ENCODE peak calls at places on chromosomes 2 and 18, in seven cellular contexts. M is uterus, L is HCT116, C is adrenal gland, A is A549, O is stomach, F is Peyer's patch. D is an unnamed sample.
A peak's percentile ranks its signal among the peaks of the same experiment; 100 is the strongest.

GRCh38 chr18:35141567-35142269 is 99.1 kb upstream of the ZNF397 start:
- DNase-seq in L (no peak), M (no peak), A (no peak), C (no peak), O (no peak), F (no peak), D (no peak)

GRCh38 chr2:72722492-72723090 is 103.2 kb downstream of the EXOC6B start:
- DNase-seq in C (no peak), F (no peak), A (no peak), L (no peak), M (no peak), O (no peak), D (no peak)

GRCh38 chr18:72692086-72692485 is 147.9 kb upstream of the CBLN2 start:
- DNase-seq in A (no peak), L (no peak), O (no peak), M (no peak), C (no peak), F (no peak), D (no peak)

GRCh38 chr18:46207985-46208384 is 103.8 kb downstream of the HAUS1 start:
- DNase-seq in O (no peak), F (no peak), A (no peak), L (no peak), M (no peak), C (no peak), D (no peak)

GRCh38 chr2:32768387-32769174 is 140.7 kb downstream of the TTC27 start:
- DNase-seq in O (no peak), A (no peak), C (no peak), L (no peak), F (no peak), M (no peak), D (no peak)

GRCh38 chr2:158725496-158725895 is 69.6 kb upstream of the DAPL1 start:
- DNase-seq in F (no peak), A (no peak), O (no peak), C (no peak), L (no peak), M (no peak), D (peak; percentile 83)

GRCh38 chr2:234792566-234792965 is 159.3 kb upstream of the SH3BP4 start:
- DNase-seq in M (no peak), F (no peak), A (no peak), L (no peak), C (no peak), O (no peak), D (peak; percentile 74)

GRCh38 chr2:59223737-59224136 is 982.6 kb upstream of the FANCL start:
- DNase-seq in O (no peak), A (no peak), C (no peak), M (no peak), F (no peak), L (no peak), D (no peak)

GRCh38 chr2:120738786-120739771 is 3.4 kb downstream of the GLI2 start:
- DNase-seq in L (no peak), M (no peak), F (no peak), A (no peak), C (peak; percentile 41), O (peak; percentile 57), D (peak; percentile 83)

GRCh38 chr18:66495844-66496243 is 108.0 kb downstream of the CDH19 start:
- DNase-seq in O (peak; percentile 33), L (no peak), F (no peak), C (peak; percentile 62), A (no peak), M (no peak), D (no peak)

GRCh38 chr2:176565641-176566323 is 296.5 kb downstream of the MTX2 start:
- DNase-seq in L (no peak), C (peak; percentile 62), M (peak; percentile 58), A (no peak), F (no peak), O (no peak), D (no peak)

GRCh38 chr2:211068108-211068780 is 511.8 kb downstream of the CPS1 start:
- DNase-seq in O (no peak), M (no peak), F (no peak), C (no peak), A (no peak), L (no peak), D (no peak)

GRCh38 chr2:31296641-31297287 is 62.8 kb downstream of the EHD3 start:
- DNase-seq in O (no peak), A (no peak), F (no peak), L (no peak), M (no peak), C (no peak), D (peak; percentile 37)

GRCh38 chr2:21422050-21422449 is 298.3 kb downstream of the TDRD15 start:
- DNase-seq in O (no peak), L (no peak), F (no peak), A (no peak), C (no peak), M (no peak), D (no peak)

GRCh38 chr2:8965573-8965972 is 37.9 kb downstream of the MBOAT2 start:
- DNase-seq in A (no peak), O (no peak), C (no peak), L (no peak), F (no peak), M (no peak), D (no peak)

GRCh38 chr2:201786471-201786870 is 5.7 kb upstream of the ALS2 start:
- DNase-seq in L (no peak), A (no peak), F (no peak), C (no peak), O (no peak), M (no peak), D (no peak)

GRCh38 chr2:163733301-163733938 is 2.4 kb downstream of the FIGN start:
- DNase-seq in A (no peak), O (no peak), C (peak; percentile 57), F (no peak), L (no peak), M (no peak), D (no peak)

GRCh38 chr18:37364237-37364636 is 201.4 kb downstream of the CELF4 start:
- DNase-seq in L (no peak), O (peak; percentile 77), A (no peak), M (no peak), C (peak; percentile 92), F (no peak), D (peak; percentile 88)

GRCh38 chr2:101187131-101187530 is 35.9 kb upstream of the TBC1D8 start:
- DNase-seq in A (no peak), L (no peak), F (no peak), C (no peak), M (no peak), O (no peak), D (no peak)

GRCh38 chr2:101185656-101186055 is 34.5 kb upstream of the TBC1D8 start:
- DNase-seq in F (no peak), L (no peak), O (no peak), A (no peak), C (no peak), M (no peak), D (no peak)

GRCh38 chr2:101185085-101185484 is 33.9 kb upstream of the TBC1D8 start:
- DNase-seq in C (no peak), A (no peak), L (no peak), M (no peak), O (no peak), F (no peak), D (no peak)

GRCh38 chr2:101190753-101191516 is 39.8 kb upstream of the TBC1D8 start:
- DNase-seq in C (no peak), F (no peak), O (no peak), L (no peak), M (no peak), A (no peak), D (no peak)

GRCh38 chr2:101188683-101189405 is 37.7 kb upstream of the TBC1D8 start:
- DNase-seq in M (no peak), F (no peak), L (peak; percentile 21), C (peak; percentile 65), O (peak; percentile 30), A (peak; percentile 38), D (no peak)
- TF ChIP-seq CTCF in M (no peak), F (peak; percentile 37), L (peak; percentile 72), C (peak; percentile 52), O (peak; percentile 37), A (peak; percentile 35), D (no peak)

GRCh38 chr2:104658149-104658839 is 195.6 kb upstream of the POU3F3 start:
- DNase-seq in L (no peak), A (no peak), M (peak; percentile 43), O (no peak), F (no peak), C (peak; percentile 69), D (peak; percentile 90)
- H3K4me3 ChIP-seq in L (no peak overlapping the region), A (no peak overlapping the region), M (no peak overlapping the region), O (no peak overlapping the region), F (no peak overlapping the region), C (no peak overlapping the region), D (no peak overlapping the region)

GRCh38 chr2:162344617-162344950 is 652 bp downstream of the GCA start:
- DNase-seq in M (no peak), F (no peak), O (peak; percentile 27), L (no peak), A (peak; percentile 3), C (no peak), D (no peak)

GRCh38 chr2:162340822-162341221 is 3.1 kb upstream of the GCA start:
- DNase-seq in C (no peak), M (no peak), A (no peak), L (no peak), F (no peak), O (no peak), D (no peak)

GRCh38 chr2:162343492-162343823 is 474 bp upstream of the GCA start:
- DNase-seq in M (no peak), L (no peak), O (no peak), A (no peak), C (no peak), F (no peak), D (no peak)

GRCh38 chr2:162342841-162343240 is 1.1 kb upstream of the GCA start:
- DNase-seq in L (no peak), F (no peak), A (no peak), C (no peak), M (no peak), O (no peak), D (no peak)

GRCh38 chr2:162343824-162344616 is at the start of gene GCA:
- DNase-seq in A (peak; percentile 79), O (peak; percentile 97), C (peak; percentile 99), F (peak; percentile 99), M (peak; percentile 96), L (peak; percentile 93), D (peak; percentile 96)
- TF ChIP-seq POLR2A in A (peak; percentile 77), O (peak; percentile 50), C (peak; percentile 59), F (peak; percentile 61), M (peak; percentile 59), L (peak; percentile 31), D (no peak)

GRCh38 chr2:70303186-70303585 is 1.3 kb upstream of the FAM136A start:
- DNase-seq in L (no peak), M (no peak), F (no peak), A (no peak), O (no peak), C (peak; percentile 45), D (no peak)

GRCh38 chr2:70305531-70305930 is 3.7 kb upstream of the FAM136A start:
- DNase-seq in M (no peak), A (no peak), L (no peak), O (no peak), C (peak; percentile 9), F (no peak), D (no peak)

GRCh38 chr2:70301344-70302194 is at the start of gene FAM136A:
- DNase-seq in A (peak; percentile 78), M (peak; percentile 78), O (peak; percentile 90), L (peak; percentile 59), F (peak; percentile 90), C (peak; percentile 91), D (peak; percentile 96)

GRCh38 chr2:70304501-70304900 is 2.6 kb upstream of the FAM136A start:
- DNase-seq in M (no peak), O (no peak), L (no peak), A (no peak), C (peak; percentile 45), F (no peak), D (no peak)

GRCh38 chr2:70300771-70301343 is 1.0 kb downstream of the FAM136A start:
- DNase-seq in L (no peak), A (no peak), M (no peak), F (no peak), C (peak; percentile 75), O (no peak), D (no peak)
- TF ChIP-seq CTCF in L (no peak), A (no peak), M (no peak), F (no peak), C (no peak), O (no peak), D (no peak)

D was measured in lower leg skin.